ENCODE peak calls at places on chromosomes 4 and X, in ten cellular contexts. H is lung microvascular endothelial cell; Q is EH; I is Kasumi-1; U is T follicular helper cell; A is GM23248; P is GM20000; S is brain microvascular endothelial cell; E is activated CD4-positive, alpha-beta T cell treated with anti-CD3 and anti-CD28 coated beads for 4 hours; R is stimulated activated CD4-positive, alpha-beta T cell treated with anti-CD3 and anti-CD28 coated beads, TNF-alpha, amount 100 ng/mL, for 1 hour. N is an unnamed sample.
A peak's percentile ranks its signal among the peaks of the same experiment; 100 is the strongest.

GRCh38 chr4:2792711-2793577 is at the start of gene SH3BP2:
- DNase-seq in H (peak; percentile 82), Q (peak; percentile 81), I (no peak), U (peak; percentile 53), A (peak; percentile 88), P (peak; percentile 90), S (no peak), E (peak; percentile 61), R (no peak), N (peak; percentile 81)

GRCh38 chrX:100368167-100368566 is 41.9 kb downstream of the PCDH19 start:
- DNase-seq in H (peak; percentile 37), Q (peak; percentile 2), I (peak; percentile 7), U (no peak), A (peak; percentile 22), P (peak; percentile 1), S (no peak), E (no peak), R (no peak), N (peak; percentile 9)

GRCh38 chrX:66731398-66731797 is 92.5 kb upstream of the EDA2R start:
- DNase-seq in H (peak; percentile 31), Q (peak; percentile 59), I (peak; percentile 61), U (no peak), A (peak; percentile 57), P (peak; percentile 4), S (peak; percentile 16), E (no peak), R (no peak), N (peak; percentile 35)

GRCh38 chr4:67126115-67126514 is 419.2 kb downstream of the CENPC start:
- DNase-seq in H (no peak), Q (no peak), I (no peak), U (no peak), A (no peak), P (no peak), S (no peak), E (no peak), R (no peak), N (no peak)

GRCh38 chr4:95317124-95317820 is 231.5 kb downstream of the UNC5C start:
- DNase-seq in H (no peak), Q (no peak), I (no peak), U (no peak), A (no peak), P (no peak), S (no peak), E (no peak), R (no peak), N (no peak)

GRCh38 chrX:69088171-69088938 is 76.9 kb downstream of the PJA1 start:
- DNase-seq in H (no peak), Q (peak; percentile 38), I (no peak), U (no peak), A (peak; percentile 20), P (no peak), S (no peak), E (no peak), R (no peak), N (no peak)

GRCh38 chr4:82811838-82812672 is 13.5 kb upstream of the SCD5 start:
- DNase-seq in H (peak; percentile 23), Q (peak; percentile 56), I (no peak), U (no peak), A (no peak), P (no peak), S (peak; percentile 41), E (no peak), R (no peak), N (peak; percentile 90)

GRCh38 chr4:73011629-73011985 is 57.9 kb downstream of the COX18 start:
- DNase-seq in H (no peak), Q (no peak), I (no peak), U (no peak), A (no peak), P (no peak), S (no peak), E (no peak), R (no peak), N (no peak)

GRCh38 chrX:96314974-96315373 is 369.7 kb upstream of the DIAPH2 start:
- DNase-seq in H (peak; percentile 1), Q (peak; percentile 42), I (no peak), U (no peak), A (peak; percentile 61), P (no peak), S (peak; percentile 40), E (no peak), R (no peak), N (peak; percentile 22)

N was measured in A673.